ENCODE peak calls at places on chromosome 7, in ten cellular contexts. B, S, T, G, N, M, E, J, I and A are unnamed samples.
A peak's percentile ranks its signal among the peaks of the same experiment; 100 is the strongest.

GRCh38 chr7:2217716-2218443 is 14.9 kb downstream of the MAD1L1 start:
- DNase-seq in B (no peak), G (no peak), T (no peak), S (no peak), J (peak; percentile 16), I (no peak), E (no peak), M (no peak), N (no peak), A (no peak)

GRCh38 chr7:131543298-131543697 is 13.1 kb downstream of the PODXL start:
- DNase-seq in J (no peak), M (no peak), B (no peak), G (no peak), T (no peak), I (no peak), S (no peak), E (no peak), N (no peak), A (peak; percentile 39)

GRCh38 chr7:139682136-139683013 is 95.4 kb downstream of the HIPK2 start:
- DNase-seq in S (no peak), E (no peak), J (peak; percentile 94), I (peak; percentile 68), B (no peak), M (no peak), T (peak; percentile 58), G (peak; percentile 71), N (peak; percentile 88), A (no peak)

GRCh38 chr7:133837248-133837647 is 289.9 kb upstream of the LRGUK start:
- DNase-seq in S (no peak), J (no peak), B (no peak), M (no peak), T (no peak), E (no peak), G (no peak), N (no peak), I (no peak), A (no peak)

GRCh38 chr7:136953386-136953785 is 84.9 kb downstream of the CHRM2 start:
- DNase-seq in G (peak; percentile 47), B (no peak), S (no peak), J (peak; percentile 84), E (no peak), N (no peak), M (no peak), I (no peak), T (peak; percentile 43), A (no peak)

GRCh38 chr7:99170065-99170729 is 26.3 kb upstream of the SMURF1 start:
- DNase-seq in I (no peak), B (no peak), E (no peak), M (no peak), G (no peak), J (no peak), N (no peak), S (no peak), T (no peak), A (no peak)

GRCh38 chr7:157009170-157009777 is 1.2 kb downstream of the MNX1 start:
- DNase-seq in E (no peak), T (peak; percentile 22), B (no peak), N (peak; percentile 46), M (no peak), G (no peak), I (no peak), J (no peak), S (no peak), A (peak; percentile 86)

GRCh38 chr7:152969335-152969734 is 209.8 kb downstream of the ACTR3B start:
- DNase-seq in I (no peak), J (no peak), M (no peak), E (no peak), S (no peak), T (no peak), G (no peak), B (no peak), N (no peak), A (no peak)

GRCh38 chr7:90387470-90388240 is 15.6 kb upstream of the CLDN12 start:
- DNase-seq in B (no peak), N (no peak), S (peak; percentile 47), J (peak; percentile 46), M (no peak), G (no peak), I (no peak), E (no peak), T (no peak), A (no peak)

GRCh38 chr7:118202056-118202455 is 18.1 kb downstream of the LSM8 start:
- DNase-seq in E (no peak), M (no peak), J (no peak), G (no peak), N (no peak), T (no peak), S (peak; percentile 33), B (no peak), I (no peak), A (no peak)

GRCh38 chr7:13800694-13801448 is 188.6 kb downstream of the ETV1 start:
- DNase-seq in G (peak; percentile 95), I (peak; percentile 21), N (peak; percentile 80), T (no peak), B (no peak), M (peak; percentile 59), J (peak; percentile 18), S (peak; percentile 74), E (no peak), A (no peak)

GRCh38 chr7:68185641-68186040 is 1189.0 kb downstream of the TYW1 start:
- DNase-seq in I (no peak), S (no peak), G (no peak), M (no peak), J (no peak), T (no peak), B (no peak), E (no peak), N (no peak), A (no peak)

GRCh38 chr7:30034501-30034900 is 6.3 kb downstream of the PLEKHA8 start:
- DNase-seq in N (no peak), I (no peak), E (no peak), S (no peak), G (no peak), T (no peak), J (no peak), M (no peak), B (no peak), A (no peak)

GRCh38 chr7:31883761-31884164 is 186.4 kb downstream of the PDE1C start:
- DNase-seq in S (peak; percentile 83), M (no peak), T (peak; percentile 44), I (no peak), J (peak; percentile 81), E (peak; percentile 80), N (peak; percentile 48), B (no peak), G (peak; percentile 68), A (no peak)

GRCh38 chr7:137772748-137773147 is 74.0 kb downstream of the DGKI start:
- DNase-seq in S (peak; percentile 81), T (peak; percentile 54), B (no peak), J (peak; percentile 87), I (no peak), N (peak; percentile 79), G (peak; percentile 74), M (no peak), E (no peak), A (no peak)

GRCh38 chr7:115679976-115680375 is 350.6 kb downstream of the TFEC start:
- DNase-seq in N (peak; percentile 63), J (peak; percentile 63), T (peak; percentile 61), E (peak; percentile 7), S (peak; percentile 66), G (no peak), I (no peak), M (peak; percentile 43), B (peak; percentile 16), A (no peak)

GRCh38 chr7:129433823-129434171 is 435 bp upstream of the STRIP2 start:
- DNase-seq in B (no peak), N (no peak), I (no peak), E (no peak), S (peak; percentile 66), T (no peak), G (no peak), M (no peak), J (peak; percentile 74), A (no peak)

GRCh38 chr7:140249036-140249806 is 72.4 kb upstream of the KDM7A start:
- DNase-seq in I (no peak), B (no peak), E (no peak), G (no peak), T (peak; percentile 60), J (no peak), S (no peak), M (no peak), N (peak; percentile 85), A (no peak)

GRCh38 chr7:153433223-153433622 is 619.0 kb upstream of the DPP6 start:
- DNase-seq in B (no peak), N (no peak), G (no peak), S (no peak), I (no peak), M (no peak), T (no peak), J (no peak), E (no peak), A (no peak)

GRCh38 chr7:30176463-30177090 is 41.8 kb downstream of the MTURN start:
- DNase-seq in T (no peak), N (no peak), J (no peak), G (no peak), I (no peak), S (no peak), M (no peak), B (peak; percentile 15), E (no peak), A (no peak)

GRCh38 chr7:148395292-148395691 is 195.3 kb upstream of the C7orf33 start:
- DNase-seq in M (no peak), N (no peak), B (peak; percentile 31), T (no peak), S (no peak), J (no peak), E (no peak), G (no peak), I (no peak), A (no peak)

GRCh38 chr7:124566576-124566975 is 199.0 kb downstream of the GPR37 start:
- DNase-seq in N (peak; percentile 58), M (no peak), T (peak; percentile 47), J (peak; percentile 92), E (no peak), S (no peak), B (no peak), G (no peak), I (no peak), A (no peak)

GRCh38 chr7:122339145-122339904 is 34.8 kb upstream of the FEZF1 start:
- DNase-seq in T (no peak), B (no peak), M (no peak), S (no peak), I (no peak), G (no peak), J (no peak), N (no peak), E (no peak), A (no peak)

GRCh38 chr7:20219446-20220292 is 2.5 kb upstream of the MACC1 start:
- DNase-seq in G (peak; percentile 99), E (no peak), B (peak; percentile 7), T (no peak), J (peak; percentile 17), N (peak; percentile 91), S (peak; percentile 2), M (no peak), I (no peak), A (no peak)

GRCh38 chr7:181738-182137 is 10.6 kb upstream of the FAM20C start:
- DNase-seq in T (no peak), B (no peak), J (no peak), S (no peak), N (no peak), G (no peak), M (no peak), I (no peak), E (no peak), A (no peak)

GRCh38 chr7:33486626-33487025 is 357.3 kb downstream of the BBS9 start:
- DNase-seq in J (no peak), B (no peak), T (no peak), S (no peak), I (no peak), E (no peak), M (no peak), G (no peak), N (no peak), A (no peak)

GRCh38 chr7:7798510-7798909 is 80.1 kb upstream of the RPA3 start:
- DNase-seq in M (no peak), I (no peak), B (no peak), G (no peak), N (no peak), T (no peak), J (no peak), E (no peak), S (no peak), A (no peak)

GRCh38 chr7:41189866-41190265 is 513.0 kb downstream of the INHBA start:
- DNase-seq in E (no peak), G (peak; percentile 97), I (no peak), S (peak; percentile 60), T (peak; percentile 94), J (peak; percentile 96), N (peak; percentile 99), B (no peak), M (no peak), A (no peak)